ENCODE peak calls at places on chromosome 15, in four cellular contexts. B, G, F and X are unnamed samples.

GRCh38 chr15:74370471-74370870 is 3.0 kb upstream of the CYP11A1 start:
- DNase-seq in B (peak), G (no peak), F (no peak), X (no peak)

GRCh38 chr15:28979208-28979891 is 93.6 kb downstream of the APBA2 start:
- DNase-seq in B (no peak), G (no peak), F (no peak), X (no peak)

GRCh38 chr15:63915888-63916731 is 82.4 kb upstream of the HERC1 start:
- DNase-seq in B (no peak), G (no peak), F (peak), X (peak)

GRCh38 chr15:50889589-50889988 is 18.9 kb upstream of the AP4E1 start:
- DNase-seq in B (no peak), G (no peak), F (no peak), X (no peak)

GRCh38 chr15:95864467-95864886 is 466.0 kb upstream of the NR2F2 start:
- DNase-seq in B (peak), G (no peak), F (no peak), X (no peak)

GRCh38 chr15:28109626-28110415 is 10.7 kb upstream of the OCA2 start:
- DNase-seq in B (peak), G (no peak), F (no peak), X (no peak)

GRCh38 chr15:67048281-67049279 is 16.8 kb upstream of the SMAD3 start:
- DNase-seq in B (peak), G (no peak), F (peak), X (peak)

GRCh38 chr15:52288051-52288942 is 7.3 kb downstream of the MYO5C start:
- DNase-seq in B (no peak), G (peak), F (peak), X (peak)

GRCh38 chr15:78317145-78317836 is 17.9 kb upstream of the SKIC8 start:
- DNase-seq in B (peak), G (no peak), F (no peak), X (no peak)

GRCh38 chr15:69478259-69478687 is 25.7 kb downstream of the RPLP1 start:
- DNase-seq in B (no peak), G (peak), F (peak), X (no peak)

GRCh38 chr15:67840747-67841634 is 1.1 kb upstream of the RNU6-1 start:
- DNase-seq in B (peak), G (no peak), F (peak), X (peak)